ENCODE peak calls at places on chromosomes 11 and 22, in four cellular contexts. N is CD4-positive, CD25-positive, alpha-beta regulatory T cell; F is body of pancreas; A is left lung. I is an unnamed sample. For H3K36me3, the result is how much of the 10 kb centered on the place peaks cover.

GRCh38 chr11:123474994-123475393 is 44.9 kb downstream of the GRAMD1B start:
- ATAC-seq in N (no peak), F (no peak), A (no peak), I (no peak)

GRCh38 chr22:48335442-48336139 is 1492.1 kb downstream of the BRD1 start:
- ATAC-seq in N (no peak), F (no peak), A (no peak), I (no peak)

GRCh38 chr11:115504279-115505158 is at the start of gene CADM1:
- ATAC-seq in N (peak), F (peak), A (peak), I (peak)

GRCh38 chr11:75762885-75763284 is 5.7 kb upstream of the DGAT2 start:
- ATAC-seq in N (no peak), F (no peak), A (peak), I (no peak)

GRCh38 chr11:121769191-121769590 is 316.4 kb upstream of the SORL1-AS1 start:
- ATAC-seq in N (no peak), F (no peak), A (no peak), I (no peak)

GRCh38 chr11:120442031-120442430 is 69.5 kb upstream of the GRIK4 start:
- ATAC-seq in N (no peak), F (no peak), A (no peak), I (no peak)

GRCh38 chr22:17906978-17907730 is 117.2 kb downstream of the MICAL3 start:
- ATAC-seq in N (no peak), F (no peak), A (no peak), I (no peak)

GRCh38 chr11:62842171-62842717 is 2.9 kb upstream of the WDR74 start:
- ATAC-seq in N (no peak), F (peak), A (peak), I (peak)

GRCh38 chr11:118910309-118911112 is 15.2 kb downstream of the BCL9L start:
- ATAC-seq in N (peak), F (peak), A (peak), I (peak)

GRCh38 chr11:116535120-116535519 is 237.7 kb downstream of the BUD13 start:
- ATAC-seq in N (no peak), F (no peak), A (no peak), I (no peak)

GRCh38 chr11:116513894-116514293 is 258.9 kb downstream of the BUD13 start:
- ATAC-seq in N (no peak), F (no peak), A (peak), I (no peak)

GRCh38 chr22:39456262-39457046 is at the start of gene MGAT3:
- ATAC-seq in N (no peak), F (peak), A (no peak), I (peak)

GRCh38 chr11:35927730-35928129 is 16.1 kb upstream of the LDLRAD3 start:
- ATAC-seq in N (no peak), F (peak), A (peak), I (peak)

GRCh38 chr11:108198833-108199232 is 23.6 kb downstream of the NPAT start:
- ATAC-seq in N (no peak), F (no peak), A (peak), I (no peak)

GRCh38 chr22:19522190-19522880 is 1.9 kb downstream of the CLDN5 start:
- ATAC-seq in N (no peak), F (no peak), A (no peak), I (no peak)

GRCh38 chr11:12706531-12707499 is 32.6 kb downstream of the TEAD1 start:
- ATAC-seq in N (no peak), F (peak), A (peak), I (no peak)

GRCh38 chr11:64660706-64661105 is 62.3 kb downstream of the NRXN2 start:
- ATAC-seq in N (no peak), F (no peak), A (no peak), I (no peak)

GRCh38 chr22:39117585-39118191 is 20.6 kb downstream of the APOBEC3H start:
- ATAC-seq in N (peak), F (peak), A (peak), I (no peak)

GRCh38 chr11:123562166-123562565 is 92.3 kb downstream of the SCN3B start:
- ATAC-seq in N (no peak), F (no peak), A (no peak), I (no peak)

GRCh38 chr11:66204412-66204811 is 64.0 kb upstream of the RAB1B start:
- ATAC-seq in N (no peak), F (no peak), A (no peak), I (no peak)

GRCh38 chr22:41650821-41651220 is 29.7 kb downstream of the XRCC6 start:
- ATAC-seq in N (no peak), F (no peak), A (no peak), I (no peak)
- H3K36me3 ChIP-seq in N (half or more), F (under half), A (half or more), I (under half)

GRCh38 chr11:72229336-72229924 is 4.9 kb downstream of the INPPL1 start:
- ATAC-seq in N (no peak), F (no peak), A (no peak), I (no peak)
- H3K36me3 ChIP-seq in N (under half), F (under half), A (half or more), I (under half)

GRCh38 chr11:129922674-129923073 is 27.3 kb upstream of the NFRKB start:
- ATAC-seq in N (no peak), F (no peak), A (no peak), I (no peak)

GRCh38 chr11:129918361-129918760 is 23.0 kb upstream of the NFRKB start:
- ATAC-seq in N (no peak), F (no peak), A (no peak), I (no peak)

GRCh38 chr11:129911298-129911697 is 15.9 kb upstream of the NFRKB start:
- ATAC-seq in N (no peak), F (no peak), A (no peak), I (no peak)

DNA sequence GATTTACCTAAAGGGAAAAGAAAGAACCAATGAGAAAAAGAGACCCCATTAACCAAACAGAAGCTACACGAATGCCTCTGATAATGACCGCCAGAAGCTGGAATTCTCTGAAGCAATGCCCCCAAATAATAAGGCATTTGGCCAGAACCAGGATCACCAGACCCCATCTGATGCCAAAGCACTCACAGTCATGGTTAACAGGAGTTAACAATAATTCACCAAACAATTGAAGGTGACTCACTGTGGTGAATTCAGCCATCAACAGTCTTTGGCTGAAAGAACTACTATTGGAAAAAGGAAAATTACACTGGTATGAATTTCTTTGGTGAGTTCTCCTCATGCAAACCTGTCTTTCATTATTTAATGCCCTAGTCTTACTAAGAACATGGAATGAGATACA is 21.9 kb upstream of the NFRKB start:
- ATAC-seq in N (no peak), F (no peak), A (no peak), I (no peak)
- H3K36me3 ChIP-seq in N (under half), F (under half), A (half or more), I (half or more)

GRCh38 chr22:29690481-29690880 is 29.3 kb upstream of the CABP7 start:
- ATAC-seq in N (no peak), F (no peak), A (no peak), I (no peak)

GRCh38 chr22:29693671-29694070 is 26.1 kb upstream of the CABP7 start:
- ATAC-seq in N (no peak), F (no peak), A (no peak), I (peak)

GRCh38 chr22:29692327-29692640 is 27.5 kb upstream of the CABP7 start:
- ATAC-seq in N (no peak), F (no peak), A (no peak), I (no peak)

GRCh38 chr22:29693151-29693550 is 26.7 kb upstream of the CABP7 start:
- ATAC-seq in N (no peak), F (no peak), A (no peak), I (no peak)

GRCh38 chr22:29691636-29692326 is 28.0 kb upstream of the CABP7 start:
- ATAC-seq in N (no peak), F (no peak), A (no peak), I (no peak)
- H3K36me3 ChIP-seq in N (under half), F (under half), A (half or more), I (half or more)

GRCh38 chr11:73872746-73873412 is 3.8 kb downstream of the COA4 start:
- ATAC-seq in N (no peak), F (no peak), A (no peak), I (no peak)
- H3K36me3 ChIP-seq in N (under half), F (under half), A (under half), I (under half)

GRCh38 chr22:35308480-35308945 is 8.8 kb downstream of the TOM1 start:
- ATAC-seq in N (peak), F (no peak), A (no peak), I (no peak)

GRCh38 chr22:35307372-35307771 is 7.7 kb downstream of the TOM1 start:
- ATAC-seq in N (no peak), F (no peak), A (no peak), I (no peak)

GRCh38 chr22:35305525-35306070 is 5.9 kb downstream of the TOM1 start:
- ATAC-seq in N (no peak), F (no peak), A (no peak), I (no peak)

GRCh38 chr22:35306350-35306967 is 6.8 kb downstream of the TOM1 start:
- ATAC-seq in N (peak), F (no peak), A (no peak), I (no peak)

DNA sequence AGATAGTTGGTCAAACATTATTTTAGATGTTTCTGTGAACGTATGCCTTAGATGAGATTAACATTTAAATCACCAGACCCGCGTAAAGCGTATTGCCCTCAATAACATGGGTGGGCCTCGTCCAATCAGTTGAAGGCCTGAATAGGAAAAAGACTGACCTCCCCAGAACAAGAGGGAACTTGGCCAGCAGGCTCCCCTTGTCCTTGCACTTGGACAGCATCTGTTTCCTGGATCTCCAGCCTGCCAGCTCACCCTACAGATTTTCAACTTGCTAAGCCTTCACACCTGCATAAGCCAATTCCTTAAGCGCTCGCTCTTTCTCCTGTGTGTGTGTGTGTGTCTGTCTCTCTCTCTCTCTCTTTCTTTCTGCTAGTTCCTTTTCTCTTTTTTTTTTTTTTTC is 8.2 kb downstream of the TOM1 start:
- ATAC-seq in N (no peak), F (no peak), A (no peak), I (no peak)
- H3K36me3 ChIP-seq in N (under half), F (under half), A (under half), I (under half)

GRCh38 chr22:33022231-33022630 is 36.0 kb downstream of the SYN3 start:
- ATAC-seq in N (no peak), F (no peak), A (no peak), I (no peak)
- H3K36me3 ChIP-seq in N (under half), F (under half), A (under half), I (under half)

DNA sequence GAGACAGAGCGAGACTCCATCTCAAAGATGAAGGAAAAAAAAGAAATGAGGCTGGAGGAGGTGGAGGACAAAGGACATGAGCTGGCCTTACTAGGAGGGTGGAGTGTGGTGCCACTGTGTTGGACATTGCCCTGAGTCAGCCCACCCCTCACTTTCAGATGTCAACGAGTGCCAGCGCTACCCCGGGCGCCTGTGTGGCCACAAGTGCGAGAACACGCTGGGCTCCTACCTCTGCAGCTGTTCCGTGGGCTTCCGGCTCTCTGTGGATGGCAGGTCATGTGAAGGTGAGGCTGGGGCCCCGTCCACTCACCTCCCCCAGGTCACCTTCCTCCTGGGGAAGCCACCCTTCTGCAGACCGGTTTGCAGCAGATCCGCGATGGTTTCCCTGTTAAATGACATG is 40.6 kb downstream of the FBLN1 start:
- ATAC-seq in N (no peak), F (no peak), A (no peak), I (no peak)
- H3K36me3 ChIP-seq in N (under half), F (under half), A (under half), I (under half)

I was measured in gastroesophageal sphincter.